ENCODE peak calls at places on chromosomes 6 and 20, in five cellular contexts. K is astrocyte of the spinal cord; Z is GM12865; P is fibroblast of the aortic adventitia; Q is CD8-positive, alpha-beta T cell. G is an unnamed sample.
A peak's percentile ranks its signal among the peaks of the same experiment; 100 is the strongest.

GRCh38 chr6:78713564-78713963 is 153.8 kb upstream of the IRAK1BP1 start:
- DNase-seq in Z (peak; percentile 29), K (no peak), P (no peak), Q (no peak), G (no peak)

GRCh38 chr20:20664795-20665194 is 47.6 kb downstream of the RALGAPA2 start:
- DNase-seq in P (peak; percentile 27), Z (peak; percentile 62), Q (no peak), K (peak; percentile 16), G (peak; percentile 11)

GRCh38 chr20:57618091-57618765 is 2.0 kb downstream of the ZBP1 start:
- DNase-seq in K (no peak), Z (no peak), P (no peak), Q (no peak), G (no peak)

GRCh38 chr6:139027620-139028182 is 844 bp upstream of the ABRACL start:
- DNase-seq in Z (peak; percentile 80), K (no peak), P (peak; percentile 27), Q (no peak), G (peak; percentile 21)

GRCh38 chr6:7050911-7051779 is 56.6 kb upstream of the RREB1 start:
- DNase-seq in K (peak; percentile 84), Z (peak; percentile 33), P (peak; percentile 60), Q (peak; percentile 37), G (peak; percentile 40)

GRCh38 chr20:47544240-47544639 is 42.6 kb downstream of the NCOA3 start:
- DNase-seq in K (peak; percentile 58), Q (no peak), P (peak; percentile 34), Z (peak; percentile 31), G (no peak)

GRCh38 chr6:122798099-122798641 is 9.1 kb downstream of the SMPDL3A start:
- DNase-seq in Z (peak; percentile 14), K (peak; percentile 85), Q (no peak), P (peak; percentile 74), G (peak; percentile 79)

GRCh38 chr6:55794136-55794812 is 81.1 kb downstream of the BMP5 start:
- DNase-seq in Q (no peak), P (peak; percentile 55), Z (no peak), K (peak; percentile 87), G (no peak)

GRCh38 chr6:71031912-71032311 is 75.1 kb upstream of the B3GAT2 start:
- DNase-seq in K (no peak), Z (no peak), Q (no peak), P (no peak), G (peak; percentile 67)

GRCh38 chr6:147088861-147089260 is 115.4 kb upstream of the STXBP5 start:
- DNase-seq in Q (no peak), Z (no peak), P (no peak), K (no peak), G (no peak)

GRCh38 chr6:20707870-20708269 is 173.6 kb downstream of the CDKAL1 start:
- DNase-seq in K (no peak), P (no peak), Z (no peak), Q (no peak), G (no peak)

GRCh38 chr6:36050305-36050704 is 22.7 kb downstream of the MAPK14 start:
- DNase-seq in Z (no peak), K (no peak), P (no peak), Q (no peak), G (no peak)

GRCh38 chr6:36053878-36054277 is 26.3 kb downstream of the MAPK14 start:
- DNase-seq in Z (no peak), K (no peak), Q (no peak), P (peak; percentile 73), G (peak; percentile 86)

GRCh38 chr6:36052092-36052491 is 24.5 kb downstream of the MAPK14 start:
- DNase-seq in P (peak; percentile 71), K (no peak), Q (no peak), Z (no peak), G (peak; percentile 44)

GRCh38 chr6:36050947-36051710 is 23.5 kb downstream of the MAPK14 start:
- DNase-seq in P (peak; percentile 11), Z (no peak), Q (no peak), K (no peak), G (no peak)

GRCh38 chr6:36049582-36049981 is 22.0 kb downstream of the MAPK14 start:
- DNase-seq in P (no peak), K (no peak), Z (no peak), Q (no peak), G (no peak)
- H3K4me3 ChIP-seq in P (no peak overlapping the region), K (no peak overlapping the region), Z (no peak overlapping the region), Q (no peak overlapping the region), G (no peak overlapping the region)

GRCh38 chr6:30364591-30364990 is 19.6 kb downstream of the RPP21 start:
- DNase-seq in P (no peak), Q (no peak), Z (peak; percentile 20), K (no peak), G (no peak)
- TF ChIP-seq CTCF in P (no peak), Q (no peak), Z (peak; percentile 25), K (no peak), G (no peak)

DNA sequence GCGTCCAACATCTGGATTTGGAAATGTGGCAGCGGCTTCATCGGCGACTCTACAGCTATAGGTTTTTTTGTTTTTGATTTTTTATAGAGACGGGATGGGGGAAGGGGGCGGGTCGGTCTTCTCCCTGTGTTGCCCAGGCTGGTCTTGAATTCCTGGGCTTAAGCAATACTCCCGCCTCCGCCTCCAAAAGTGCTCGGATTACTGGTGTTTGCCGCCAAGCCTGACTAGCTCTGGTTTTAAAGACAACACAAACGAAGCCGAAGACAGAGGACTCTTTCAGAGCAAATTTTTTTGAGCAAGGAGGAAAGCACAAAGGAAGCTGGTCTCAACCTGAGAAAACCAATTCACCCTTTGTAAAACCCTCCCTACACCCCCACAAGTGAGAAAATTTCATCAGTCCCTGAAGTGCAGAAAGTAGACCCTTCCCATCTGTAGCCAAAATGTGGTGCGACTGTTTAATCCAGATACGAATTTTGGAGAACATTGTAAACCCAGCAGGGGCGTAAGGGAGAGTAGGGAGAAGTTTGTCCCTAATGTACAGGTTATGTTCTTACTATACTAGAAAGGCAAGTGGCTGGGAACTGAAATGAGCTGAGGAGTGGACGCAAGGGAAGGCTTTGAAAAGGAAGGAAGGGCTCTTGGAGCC is 185.9 kb downstream of the TRIM27 start:
- DNase-seq in Q (no peak), P (no peak), K (no peak), Z (no peak), G (no peak)
- H3K4me3 ChIP-seq in Q (no peak overlapping the region), P (no peak overlapping the region), K (no peak overlapping the region), Z (no peak overlapping the region), G (no peak overlapping the region)

GRCh38 chr20:40532103-40532502 is 156.9 kb downstream of the MAFB start:
- DNase-seq in Q (no peak), Z (peak; percentile 14), K (no peak), P (peak; percentile 3), G (no peak)
- TF ChIP-seq CTCF in Q (no peak), Z (peak; percentile 23), K (peak; percentile 8), P (peak; percentile 18), G (peak; percentile 16)

DNA sequence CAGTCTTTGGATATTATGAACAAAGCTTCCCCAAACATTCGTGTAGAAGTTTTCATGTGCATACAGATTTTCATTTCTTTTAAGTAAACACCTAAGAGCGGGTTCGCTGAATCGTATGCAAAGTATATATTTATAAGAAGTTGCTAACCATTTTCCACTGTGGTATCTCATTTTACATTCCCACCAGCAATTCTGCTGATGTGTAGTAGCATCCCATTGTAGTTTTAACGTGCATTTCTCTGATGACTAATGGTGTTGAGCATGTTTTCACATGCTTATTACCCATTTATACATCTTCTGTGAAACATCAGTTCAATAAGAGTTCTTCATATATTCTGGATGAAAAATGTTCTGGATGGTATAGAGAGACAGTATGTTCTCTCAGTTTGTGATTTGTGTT is 97.4 kb downstream of the IYD start:
- DNase-seq in Q (no peak), K (no peak), P (no peak), Z (no peak), G (no peak)
- H3K4me3 ChIP-seq in Q (no peak overlapping the region), K (no peak overlapping the region), P (no peak overlapping the region), Z (no peak overlapping the region), G (no peak overlapping the region)